ENCODE peak calls at places on chromosomes 13 and 19, in six cellular contexts. U is heart left ventricle, Q is esophagus squamous epithelium, L is A549, P is H54, M is lower leg skin. C is an unnamed sample.

GRCh38 chr13:26308250-26308649 is 54.3 kb downstream of the CDK8 start:
- DNase-seq in L (no peak), U (no peak), M (no peak), Q (no peak), P (no peak), C (no peak)

GRCh38 chr13:113932060-113932459 is 41.8 kb downstream of the C13orf46 start:
- DNase-seq in L (no peak), M (no peak), U (no peak), Q (no peak), P (no peak), C (no peak)

GRCh38 chr19:41801682-41802317 is 5.4 kb downstream of the CEACAM3 start:
- DNase-seq in M (no peak), P (no peak), L (no peak), Q (no peak), U (no peak), C (no peak)

GRCh38 chr13:24267283-24267682 is 42.1 kb upstream of the C1QTNF9 start:
- DNase-seq in Q (no peak), P (no peak), U (peak; percentile 41), L (no peak), M (peak; percentile 32), C (no peak)

GRCh38 chr13:65921933-65922332 is 1308.2 kb downstream of the PCDH9 start:
- DNase-seq in Q (no peak), U (no peak), M (no peak), P (no peak), L (no peak), C (no peak)

GRCh38 chr19:30676990-30677679 is 305.0 kb downstream of the ZNF536 start:
- DNase-seq in U (no peak), Q (no peak), L (no peak), P (no peak), M (peak; percentile 46), C (no peak)

GRCh38 chr13:39498471-39499114 is 104.4 kb downstream of the LHFPL6 start:
- DNase-seq in L (no peak), M (no peak), U (no peak), P (no peak), Q (no peak), C (no peak)

GRCh38 chr19:2427323-2428026 is at the start of gene TIMM13:
- DNase-seq in U (peak; percentile 96), L (peak; percentile 94), Q (peak; percentile 87), M (peak; percentile 99), P (peak; percentile 100), C (peak; percentile 96)

GRCh38 chr13:80341771-80342271 is 895 bp upstream of the SPRY2 start:
- DNase-seq in U (peak; percentile 50), M (peak; percentile 88), L (peak; percentile 54), Q (no peak), P (peak; percentile 34), C (peak; percentile 39)

GRCh38 chr13:111474136-111475002 is 153.9 kb downstream of the TEX29 start:
- DNase-seq in U (no peak), P (peak; percentile 84), Q (no peak), M (peak; percentile 83), L (peak; percentile 31), C (peak; percentile 17)

GRCh38 chr13:83940742-83941141 is 58.5 kb upstream of the SLITRK1 start:
- DNase-seq in Q (no peak), U (no peak), M (no peak), P (no peak), L (no peak), C (no peak)

GRCh38 chr19:4430760-4431159 is 26.8 kb downstream of the UBXN6 start:
- DNase-seq in P (no peak), M (no peak), Q (no peak), L (no peak), U (no peak), C (no peak)

GRCh38 chr19:40464059-40465024 is 1.2 kb downstream of the BLVRB start:
- DNase-seq in M (peak; percentile 97), L (peak; percentile 98), P (peak; percentile 91), U (peak; percentile 78), Q (no peak), C (peak; percentile 99)

GRCh38 chr19:54459282-54460229 is 4.0 kb downstream of the LENG9 start:
- DNase-seq in L (no peak), P (no peak), Q (no peak), M (no peak), U (no peak), C (no peak)

GRCh38 chr13:109610517-109610916 is 175.9 kb downstream of the IRS2 start:
- DNase-seq in P (peak; percentile 19), M (no peak), Q (no peak), L (peak; percentile 31), U (peak; percentile 35), C (peak; percentile 51)

GRCh38 chr19:3243851-3244700 is 19.6 kb downstream of the CELF5 start:
- DNase-seq in P (no peak), M (no peak), U (no peak), L (peak; percentile 49), Q (no peak), C (peak; percentile 56)

GRCh38 chr19:8638078-8638619 is 7.7 kb downstream of the NFILZ start:
- DNase-seq in M (no peak), Q (no peak), U (peak; percentile 26), P (no peak), L (peak; percentile 93), C (no peak)

GRCh38 chr19:30799854-30800755 is 427.9 kb downstream of the ZNF536 start:
- DNase-seq in Q (no peak), M (peak; percentile 86), U (peak; percentile 33), P (peak; percentile 35), L (peak; percentile 38), C (peak; percentile 25)

GRCh38 chr19:53898166-53898565 is 10.9 kb upstream of the CACNG7 start:
- DNase-seq in Q (no peak), M (no peak), P (no peak), U (no peak), L (no peak), C (no peak)

DNA sequence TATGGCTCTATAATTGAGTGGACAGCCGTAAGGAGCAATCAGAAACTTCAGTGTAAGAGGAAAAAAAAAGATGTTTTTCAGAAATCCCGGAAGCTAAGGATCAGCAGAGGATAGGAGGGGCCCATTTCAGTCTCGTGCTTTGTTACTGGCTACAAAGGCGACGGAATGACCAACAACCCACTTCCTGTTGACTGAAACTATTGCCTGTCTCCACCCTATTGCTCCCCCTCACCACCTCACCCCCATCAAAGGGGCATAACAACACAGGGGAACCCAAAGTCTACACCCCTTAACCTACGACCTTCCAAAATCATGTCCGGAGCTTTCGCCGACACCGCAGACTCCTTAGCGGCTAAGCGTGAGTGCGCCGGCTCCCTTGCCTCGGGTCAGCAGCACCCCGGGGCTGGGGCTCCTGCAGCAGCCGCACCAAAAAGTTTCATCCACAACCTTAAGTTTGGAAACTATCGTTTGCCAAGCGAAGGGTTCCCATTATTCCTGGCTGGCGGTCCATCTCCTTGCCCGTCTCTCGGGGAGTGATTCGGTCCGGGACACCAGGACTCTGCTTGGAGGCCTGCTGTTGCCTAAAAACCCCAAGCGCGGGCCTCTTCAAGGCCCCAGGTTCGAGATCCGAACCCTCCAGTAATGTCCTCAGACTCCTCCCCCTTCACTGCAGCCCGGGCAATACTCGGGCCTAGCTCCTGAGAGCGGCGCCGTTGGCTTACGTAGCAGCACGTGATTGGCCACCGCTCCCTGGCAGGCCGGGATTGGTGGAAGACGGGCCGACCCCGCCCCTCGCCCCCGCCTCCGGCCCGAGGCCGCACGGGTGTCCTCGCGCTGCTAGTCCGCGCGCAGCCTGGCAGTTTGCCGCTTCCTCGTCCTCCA is at the start of gene TPP2:
- DNase-seq in M (peak; percentile 100), L (peak; percentile 97), P (peak; percentile 99), U (peak; percentile 99), Q (peak; percentile 89), C (peak; percentile 99)
- TF ChIP-seq POLR2A in M (peak; percentile 40), L (no peak), P (peak; percentile 97), U (peak; percentile 84), Q (peak; percentile 61), C (peak; percentile 93)

DNA sequence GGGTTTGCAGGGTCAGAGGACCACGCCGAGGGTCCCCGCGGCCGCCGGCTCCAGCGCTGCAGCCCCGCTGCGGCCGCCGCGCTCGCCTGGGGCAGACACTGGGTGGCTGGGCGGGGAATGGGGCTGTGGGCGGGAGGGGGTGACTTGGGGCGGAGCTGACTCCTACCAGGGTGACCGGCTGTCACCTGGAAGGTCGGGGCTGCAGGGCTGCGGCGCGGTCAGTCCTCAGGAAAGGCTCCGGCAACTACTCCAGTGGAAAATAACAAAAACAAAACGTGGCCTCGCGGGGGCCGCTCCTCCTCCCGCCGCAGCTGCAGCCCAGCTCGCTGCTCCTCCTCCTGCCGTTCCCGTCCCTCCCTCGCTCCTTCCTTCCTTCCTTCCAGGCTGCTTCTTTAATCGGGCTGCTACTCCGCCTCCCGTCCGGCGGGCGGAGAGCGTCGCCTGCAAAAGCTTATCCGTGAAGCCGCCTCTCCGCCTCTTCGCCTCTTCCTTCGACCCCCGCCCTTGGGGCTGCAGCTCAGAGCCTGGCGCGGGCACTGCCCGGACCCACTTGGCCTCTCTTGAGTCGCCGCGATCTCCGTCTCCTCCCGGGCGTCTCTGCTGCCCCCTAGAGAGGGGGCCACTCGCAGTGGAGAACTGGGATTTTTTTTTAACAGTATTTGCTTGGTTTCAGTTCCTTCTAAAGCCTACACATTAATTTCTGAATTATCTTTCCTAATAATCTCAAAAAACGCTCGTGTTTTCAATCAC is at the start of gene TBC1D4:
- DNase-seq in Q (peak; percentile 22), L (peak; percentile 90), M (peak; percentile 96), P (peak; percentile 67), U (peak; percentile 86), C (peak; percentile 90)
- TF ChIP-seq POLR2A in Q (no peak), L (peak; percentile 27), M (no peak), P (peak; percentile 35), U (peak; percentile 71), C (no peak)

DNA sequence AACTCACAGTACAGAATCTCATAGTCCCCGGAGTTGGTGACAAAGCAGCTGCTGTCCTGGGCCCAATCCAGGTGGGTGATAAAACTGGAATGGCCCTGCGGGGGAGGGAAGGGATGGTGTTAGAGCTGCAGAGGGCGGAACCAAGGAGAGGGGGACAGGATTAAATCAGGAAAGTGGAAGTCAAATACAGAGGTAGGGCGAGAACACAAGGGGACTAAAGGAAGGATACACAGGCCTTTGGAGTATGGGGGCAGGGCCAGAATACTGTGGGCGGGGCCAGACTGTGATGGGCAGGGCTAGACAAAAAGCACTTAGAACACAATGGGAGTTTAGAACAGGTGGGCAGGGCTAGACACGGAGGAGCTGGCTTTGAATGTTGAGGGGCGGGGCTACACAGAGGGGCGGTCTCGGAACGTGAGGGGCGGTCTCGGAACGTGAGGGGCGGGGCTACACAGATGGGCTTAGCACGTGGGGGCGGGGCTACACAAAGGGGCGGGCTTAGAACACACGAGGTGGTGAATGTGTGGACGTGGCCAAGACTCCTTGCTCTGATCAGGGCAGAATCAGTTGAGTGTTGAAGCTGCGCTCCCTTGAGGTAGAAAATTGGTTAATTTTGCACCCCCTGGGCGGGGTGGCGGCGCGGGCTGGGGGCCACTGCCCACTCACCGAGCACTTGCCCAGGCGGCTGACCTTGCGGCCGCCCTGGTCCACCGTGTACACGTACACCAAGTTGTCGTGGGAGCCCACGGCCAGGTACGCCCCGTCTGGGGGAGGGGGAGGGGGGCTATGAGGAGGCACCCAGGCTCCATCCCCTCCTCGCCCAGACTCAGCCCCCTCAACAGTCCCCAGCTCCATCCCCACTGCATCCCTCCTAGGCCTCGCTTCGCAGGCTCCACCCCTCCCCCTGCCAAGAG is 14.0 kb upstream of the GPR4 start:
- DNase-seq in P (peak; percentile 68), L (peak; percentile 97), M (peak; percentile 91), Q (no peak), U (peak; percentile 83), C (peak; percentile 94)
- TF ChIP-seq POLR2A in P (no peak), L (no peak), M (no peak), Q (no peak), U (no peak), C (no peak)

DNA sequence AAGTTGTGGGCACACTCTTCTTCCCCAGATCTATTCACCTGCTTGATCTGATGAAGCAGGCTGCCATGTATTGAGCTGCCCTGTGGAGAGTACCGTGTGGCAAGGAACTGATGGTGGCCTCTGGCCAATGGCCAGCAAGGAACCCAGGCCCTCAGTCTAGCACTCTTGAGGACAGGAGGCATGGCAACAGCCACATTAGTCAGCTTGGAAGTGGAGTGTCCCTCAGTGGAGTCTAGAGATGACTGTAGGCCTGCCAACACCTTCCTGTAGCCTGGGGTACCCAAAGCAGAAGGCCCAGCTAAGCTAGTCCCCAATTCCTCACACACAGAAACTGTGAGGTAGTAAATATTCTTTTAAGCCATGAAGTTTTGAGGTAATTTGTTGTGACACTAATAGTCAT is 412.5 kb downstream of the DACH1 start:
- DNase-seq in M (no peak), P (no peak), Q (no peak), U (no peak), L (no peak), C (no peak)
- TF ChIP-seq POLR2A in M (no peak), P (no peak), Q (no peak), U (no peak), L (no peak), C (no peak)

C was measured in erythroblast.